ENCODE peak calls at places on chromosomes 2 and 18, in five cellular contexts. One of them, this sample, is unnamed. For H3K9me2, the result is how much of the 10 kb centered on the place peaks cover.

GRCh38 chr2:14633031-14633430 is 514 bp downstream of the LRATD1 start:
- DNase-seq in HCT116: no peak
- DNase-seq in GM23248: no peak
- DNase-seq in PC-3: peak
- DNase-seq in hepatocyte: peak
- DNase-seq in this sample: peak

GRCh38 chr18:2293109-2293839 is 278.0 kb downstream of the METTL4 start:
- DNase-seq in GM23248: no peak
- DNase-seq in HCT116: no peak
- DNase-seq in hepatocyte: no peak
- DNase-seq in PC-3: no peak
- DNase-seq in this sample: peak

GRCh38 chr18:70672581-70672980 is 383.7 kb downstream of the SOCS6 start:
- DNase-seq in GM23248: no peak
- DNase-seq in hepatocyte: no peak
- DNase-seq in PC-3: no peak
- DNase-seq in HCT116: no peak
- DNase-seq in this sample: no peak

GRCh38 chr2:168427451-168427850 is 28.6 kb upstream of the CERS6 start:
- DNase-seq in GM23248: peak
- DNase-seq in HCT116: no peak
- DNase-seq in PC-3: no peak
- DNase-seq in hepatocyte: peak
- DNase-seq in this sample: no peak

GRCh38 chr18:14978962-14979535 is 231.1 kb downstream of the ANKRD30B start:
- DNase-seq in GM23248: peak
- DNase-seq in PC-3: peak
- DNase-seq in HCT116: no peak
- DNase-seq in hepatocyte: no peak
- DNase-seq in this sample: peak

GRCh38 chr18:48860276-48861180 is 90.2 kb downstream of the SMAD7 start:
- DNase-seq in GM23248: no peak
- DNase-seq in PC-3: no peak
- DNase-seq in HCT116: no peak
- DNase-seq in hepatocyte: no peak
- DNase-seq in this sample: peak

GRCh38 chr2:88654714-88655113 is 27.4 kb upstream of the EIF2AK3 start:
- DNase-seq in hepatocyte: no peak
- DNase-seq in GM23248: peak
- DNase-seq in HCT116: no peak
- DNase-seq in PC-3: peak
- DNase-seq in this sample: no peak

GRCh38 chr2:233240897-233241296 is 10.6 kb upstream of the ATG16L1 start:
- DNase-seq in hepatocyte: no peak
- DNase-seq in PC-3: peak
- DNase-seq in HCT116: no peak
- DNase-seq in GM23248: no peak
- DNase-seq in this sample: no peak

GRCh38 chr2:97717618-97718005 is 4.2 kb downstream of the ZAP70 start:
- DNase-seq in HCT116: no peak
- DNase-seq in PC-3: no peak
- DNase-seq in hepatocyte: no peak
- DNase-seq in GM23248: no peak
- DNase-seq in this sample: no peak

GRCh38 chr2:134167015-134167414 is 86.9 kb upstream of the MGAT5 start:
- DNase-seq in HCT116: peak
- DNase-seq in hepatocyte: no peak
- DNase-seq in PC-3: no peak
- DNase-seq in GM23248: peak
- DNase-seq in this sample: no peak

GRCh38 chr2:95268208-95269035 is 5.8 kb upstream of the PROM2 start:
- DNase-seq in PC-3: no peak
- DNase-seq in HCT116: no peak
- DNase-seq in hepatocyte: no peak
- DNase-seq in GM23248: no peak
- DNase-seq in this sample: no peak

GRCh38 chr18:62426191-62426488 is 96.7 kb upstream of the ZCCHC2 start:
- DNase-seq in HCT116: no peak
- DNase-seq in PC-3: no peak
- DNase-seq in GM23248: no peak
- DNase-seq in hepatocyte: no peak
- DNase-seq in this sample: no peak

GRCh38 chr18:48674198-48674721 is 135.4 kb downstream of the CTIF start:
- DNase-seq in HCT116: no peak
- DNase-seq in GM23248: peak
- DNase-seq in hepatocyte: peak
- DNase-seq in PC-3: no peak
- DNase-seq in this sample: no peak

GRCh38 chr2:131673400-131674173 is 145.9 kb downstream of the CCDC74A start:
- DNase-seq in PC-3: peak
- DNase-seq in HCT116: peak
- DNase-seq in GM23248: peak
- DNase-seq in hepatocyte: peak
- DNase-seq in this sample: peak

GRCh38 chr2:40101076-40101688 is 322.1 kb upstream of the THUMPD2 start:
- DNase-seq in HCT116: no peak
- DNase-seq in PC-3: no peak
- DNase-seq in GM23248: peak
- DNase-seq in hepatocyte: no peak
- DNase-seq in this sample: no peak

GRCh38 chr2:43161650-43162542 is 64.5 kb downstream of the ZFP36L2 start:
- DNase-seq in HCT116: no peak
- DNase-seq in hepatocyte: peak
- DNase-seq in PC-3: no peak
- DNase-seq in GM23248: no peak
- DNase-seq in this sample: no peak

GRCh38 chr2:166373105-166373504 is 2.6 kb downstream of the SCN9A start:
- DNase-seq in PC-3: no peak
- DNase-seq in hepatocyte: no peak
- DNase-seq in GM23248: no peak
- DNase-seq in HCT116: no peak
- DNase-seq in this sample: no peak

GRCh38 chr2:113219889-113220641 is 46.3 kb downstream of the PSD4 start:
- DNase-seq in hepatocyte: peak
- DNase-seq in HCT116: peak
- DNase-seq in PC-3: peak
- DNase-seq in GM23248: peak
- DNase-seq in this sample: no peak

GRCh38 chr2:105789745-105790466 is 45.2 kb downstream of the NCK2 start:
- DNase-seq in hepatocyte: no peak
- DNase-seq in GM23248: peak
- DNase-seq in HCT116: no peak
- DNase-seq in PC-3: peak
- DNase-seq in this sample: no peak

GRCh38 chr2:188142636-188143035 is 149.0 kb upstream of the GULP1 start:
- DNase-seq in GM23248: peak
- DNase-seq in PC-3: peak
- DNase-seq in HCT116: no peak
- DNase-seq in hepatocyte: no peak
- DNase-seq in this sample: no peak

GRCh38 chr2:232988444-232988843 is 24.6 kb downstream of the NGEF start:
- DNase-seq in PC-3: peak
- DNase-seq in hepatocyte: peak
- DNase-seq in HCT116: peak
- DNase-seq in GM23248: peak
- DNase-seq in this sample: no peak

GRCh38 chr2:127094509-127095366 is 12.2 kb downstream of the BIN1 start:
- DNase-seq in hepatocyte: peak
- DNase-seq in PC-3: peak
- DNase-seq in HCT116: no peak
- DNase-seq in GM23248: peak
- DNase-seq in this sample: peak

GRCh38 chr2:55364189-55365055 is 55.2 kb downstream of the CCDC88A start:
- DNase-seq in hepatocyte: no peak
- DNase-seq in PC-3: peak
- DNase-seq in GM23248: peak
- DNase-seq in HCT116: no peak
- DNase-seq in this sample: no peak

GRCh38 chr2:141931797-141932196 is 199.0 kb downstream of the LRP1B start:
- DNase-seq in PC-3: no peak
- DNase-seq in HCT116: no peak
- DNase-seq in hepatocyte: no peak
- DNase-seq in GM23248: no peak
- DNase-seq in this sample: no peak

GRCh38 chr2:141929331-141930252 is 201.2 kb downstream of the LRP1B start:
- DNase-seq in hepatocyte: no peak
- DNase-seq in GM23248: peak
- DNase-seq in PC-3: no peak
- DNase-seq in HCT116: no peak
- DNase-seq in this sample: no peak

GRCh38 chr2:141927536-141927935 is 203.3 kb downstream of the LRP1B start:
- DNase-seq in hepatocyte: no peak
- DNase-seq in HCT116: no peak
- DNase-seq in PC-3: no peak
- DNase-seq in GM23248: peak
- DNase-seq in this sample: no peak

GRCh38 chr2:141930803-141931202 is 200.0 kb downstream of the LRP1B start:
- DNase-seq in HCT116: no peak
- DNase-seq in PC-3: no peak
- DNase-seq in hepatocyte: no peak
- DNase-seq in GM23248: no peak
- DNase-seq in this sample: no peak

DNA sequence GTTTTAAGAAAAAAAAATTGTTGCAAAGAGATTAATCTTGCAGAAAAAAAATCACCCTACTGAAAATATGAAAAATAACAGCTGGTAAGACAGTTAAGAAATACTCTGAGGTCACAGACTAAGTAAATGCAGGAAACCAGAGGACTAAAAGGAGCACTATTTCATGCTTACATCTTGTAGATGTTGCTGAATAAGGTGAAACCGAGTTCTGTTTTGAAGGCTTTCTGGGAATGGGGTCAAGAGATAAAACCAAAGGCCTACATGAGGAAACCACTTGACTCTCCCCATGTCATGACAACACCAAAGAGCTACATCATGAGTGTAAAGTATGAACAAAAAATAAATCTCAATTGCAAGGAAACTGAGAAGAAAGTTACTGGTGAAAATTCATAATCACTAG is 197.6 kb downstream of the LRP1B start:
- DNase-seq in GM23248: no peak
- DNase-seq in HCT116: no peak
- DNase-seq in hepatocyte: no peak
- DNase-seq in PC-3: no peak
- DNase-seq in this sample: no peak
- H3K9me2 ChIP-seq in GM23248: under half
- H3K9me2 ChIP-seq in HCT116: under half
- H3K9me2 ChIP-seq in hepatocyte: under half
- H3K9me2 ChIP-seq in PC-3: under half
- H3K9me2 ChIP-seq in this sample: under half

GRCh38 chr2:17643031-17643615 is 102.6 kb downstream of the VSNL1 start:
- DNase-seq in GM23248: peak
- DNase-seq in PC-3: peak
- DNase-seq in hepatocyte: peak
- DNase-seq in HCT116: peak
- DNase-seq in this sample: no peak
- TF ChIP-seq EZH2 in GM23248: no peak
- TF ChIP-seq EZH2 in PC-3: no peak
- TF ChIP-seq EZH2 in hepatocyte: no peak
- TF ChIP-seq EZH2 in HCT116: no peak
- TF ChIP-seq EZH2 in this sample: no peak

GRCh38 chr2:129481306-129482219 is 497.9 kb upstream of the RAB6C start:
- DNase-seq in PC-3: no peak
- DNase-seq in GM23248: no peak
- DNase-seq in hepatocyte: no peak
- DNase-seq in HCT116: no peak
- DNase-seq in this sample: no peak

GRCh38 chr2:129483366-129483765 is 496.1 kb upstream of the RAB6C start:
- DNase-seq in PC-3: no peak
- DNase-seq in HCT116: no peak
- DNase-seq in hepatocyte: no peak
- DNase-seq in GM23248: no peak
- DNase-seq in this sample: no peak

GRCh38 chr2:129479892-129480291 is 499.6 kb upstream of the RAB6C start:
- DNase-seq in HCT116: no peak
- DNase-seq in PC-3: no peak
- DNase-seq in hepatocyte: no peak
- DNase-seq in GM23248: no peak
- DNase-seq in this sample: peak

GRCh38 chr2:129482626-129483025 is 496.8 kb upstream of the RAB6C start:
- DNase-seq in hepatocyte: no peak
- DNase-seq in PC-3: no peak
- DNase-seq in GM23248: no peak
- DNase-seq in HCT116: no peak
- DNase-seq in this sample: no peak

DNA sequence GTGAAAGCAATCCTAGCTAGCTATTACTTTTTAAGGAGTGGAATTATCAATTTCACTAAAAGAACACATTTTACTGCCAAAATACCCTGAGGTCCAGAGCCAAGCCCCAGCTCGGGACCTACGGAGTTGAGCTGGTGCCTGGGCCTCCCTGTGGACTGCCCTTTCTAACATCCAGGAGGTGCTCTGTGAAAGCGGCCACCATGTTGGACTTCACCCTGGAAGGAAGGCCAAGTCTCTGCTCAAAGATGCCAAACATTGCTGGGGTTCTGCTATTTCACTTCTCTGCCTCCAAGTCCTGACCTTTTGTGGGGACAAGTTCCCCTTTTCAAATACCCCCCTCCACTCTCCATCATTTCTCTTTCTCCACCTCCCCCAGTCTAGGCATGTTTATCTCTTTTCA is 498.7 kb upstream of the RAB6C start:
- DNase-seq in PC-3: no peak
- DNase-seq in hepatocyte: no peak
- DNase-seq in HCT116: no peak
- DNase-seq in GM23248: no peak
- DNase-seq in this sample: no peak
- H3K4me2 ChIP-seq in PC-3: no peak
- H3K4me2 ChIP-seq in hepatocyte: no peak
- H3K4me2 ChIP-seq in HCT116: no peak
- H3K4me2 ChIP-seq in GM23248: no peak
- H3K4me2 ChIP-seq in this sample: no peak

GRCh38 chr2:7241041-7241440 is 323.8 kb downstream of the RNF144A start:
- DNase-seq in hepatocyte: no peak
- DNase-seq in PC-3: no peak
- DNase-seq in HCT116: no peak
- DNase-seq in GM23248: no peak
- DNase-seq in this sample: no peak
- H3K9me2 ChIP-seq in hepatocyte: under half
- H3K9me2 ChIP-seq in PC-3: under half
- H3K9me2 ChIP-seq in HCT116: under half
- H3K9me2 ChIP-seq in GM23248: under half
- H3K9me2 ChIP-seq in this sample: under half

This sample was measured in GM23338.